ENCODE peak calls at places on chromosomes 6 and 20, in eight cellular contexts. V is HL-60, W is uterus, O is type B pancreatic cell, P is endothelial cell, C is choroid plexus epithelial cell, K is fibroblast of lung, J is AG04450. U is an unnamed sample.

GRCh38 chr6:25010917-25011625 is 75.3 kb upstream of the RIPOR2 start:
- DNase-seq in V (no peak), W (no peak), O (no peak), P (no peak), C (peak; percentile 75), K (peak; percentile 63), J (no peak), U (no peak)

GRCh38 chr6:135182120-135182992 is 1.2 kb downstream of the MYB start:
- DNase-seq in V (peak; percentile 14), W (peak; percentile 13), O (no peak), P (peak; percentile 20), C (no peak), K (peak; percentile 25), J (no peak), U (no peak)

GRCh38 chr6:138692058-138692977 is 81.3 kb upstream of the CCDC28A start:
- DNase-seq in V (no peak), W (peak; percentile 68), O (peak; percentile 81), P (peak; percentile 86), C (peak; percentile 65), K (peak; percentile 57), J (no peak), U (peak; percentile 92)

GRCh38 chr6:26420607-26421235 is 18.6 kb downstream of the BTN3A1 start:
- DNase-seq in V (peak; percentile 35), W (no peak), O (no peak), P (peak; percentile 38), C (peak; percentile 54), K (peak; percentile 48), J (no peak), U (no peak)

GRCh38 chr6:19210849-19211590 is 626.1 kb upstream of the ID4 start:
- DNase-seq in V (no peak), W (no peak), O (no peak), P (peak; percentile 50), C (no peak), K (no peak), J (no peak), U (no peak)

GRCh38 chr20:21511485-21511849 is 2.4 kb downstream of the NKX2-2 start:
- DNase-seq in V (no peak), W (no peak), O (no peak), P (no peak), C (no peak), K (no peak), J (no peak), U (no peak)

GRCh38 chr20:23244916-23245552 is 105.6 kb upstream of the NXT1 start:
- DNase-seq in V (no peak), W (no peak), O (no peak), P (no peak), C (no peak), K (no peak), J (no peak), U (no peak)

GRCh38 chr6:139540276-139540675 is 165.8 kb upstream of the CITED2 start:
- DNase-seq in V (no peak), W (no peak), O (no peak), P (no peak), C (peak; percentile 69), K (peak; percentile 71), J (no peak), U (no peak)

GRCh38 chr6:114119056-114119455 is 148.1 kb upstream of the HDAC2 start:
- DNase-seq in V (no peak), W (no peak), O (no peak), P (no peak), C (no peak), K (no peak), J (no peak), U (no peak)

GRCh38 chr20:25314497-25315417 is 66.9 kb downstream of the PYGB start:
- DNase-seq in V (no peak), W (peak; percentile 4), O (no peak), P (no peak), C (no peak), K (no peak), J (no peak), U (no peak)
- TF ChIP-seq CTCF in V (no peak), W (no peak), O (peak; percentile 30), P (no peak), C (peak; percentile 49), K (no peak), J (no peak), U (peak; percentile 20)

GRCh38 chr6:129440691-129441090 is 269.3 kb downstream of the ARHGAP18 start:
- DNase-seq in V (no peak), W (no peak), O (no peak), P (no peak), C (peak; percentile 32), K (peak; percentile 74), J (no peak), U (no peak)
- TF ChIP-seq CTCF in V (no peak), W (no peak), O (no peak), P (no peak), C (no peak), K (no peak), J (no peak), U (no peak)

GRCh38 chr6:43355862-43356590 is 13.4 kb downstream of the ZNF318 start:
- DNase-seq in V (no peak), W (no peak), O (no peak), P (no peak), C (peak; percentile 48), K (peak; percentile 17), J (no peak), U (no peak)
- TF ChIP-seq CTCF in V (peak; percentile 6), W (no peak), O (peak; percentile 24), P (no peak), C (peak; percentile 63), K (no peak), J (peak; percentile 18), U (peak; percentile 22)

DNA sequence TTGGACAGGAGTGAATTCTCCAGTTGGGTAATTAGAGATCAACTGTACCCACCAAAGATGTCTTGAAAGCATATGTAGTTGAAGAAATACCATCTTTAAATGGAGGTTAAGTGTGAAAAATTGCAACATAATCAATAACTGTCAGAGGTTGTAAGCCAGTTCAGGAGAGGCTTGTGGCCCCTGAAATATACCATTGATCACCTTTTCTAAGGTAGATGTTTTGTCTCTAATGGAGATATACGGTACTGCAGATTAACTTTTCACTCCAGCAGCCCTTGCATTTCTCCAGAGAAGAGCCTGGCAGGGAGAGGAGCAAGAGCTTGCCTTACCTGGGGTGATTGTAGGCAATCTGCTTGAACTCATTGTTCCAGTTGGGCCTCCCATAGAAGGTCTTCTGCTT is 48.8 kb downstream of the NOX3 start:
- DNase-seq in V (no peak), W (no peak), O (no peak), P (no peak), C (no peak), K (no peak), J (no peak), U (no peak)
- TF ChIP-seq CTCF in V (no peak), W (no peak), O (peak; percentile 53), P (peak; percentile 46), C (peak; percentile 4), K (no peak), J (no peak), U (no peak)

DNA sequence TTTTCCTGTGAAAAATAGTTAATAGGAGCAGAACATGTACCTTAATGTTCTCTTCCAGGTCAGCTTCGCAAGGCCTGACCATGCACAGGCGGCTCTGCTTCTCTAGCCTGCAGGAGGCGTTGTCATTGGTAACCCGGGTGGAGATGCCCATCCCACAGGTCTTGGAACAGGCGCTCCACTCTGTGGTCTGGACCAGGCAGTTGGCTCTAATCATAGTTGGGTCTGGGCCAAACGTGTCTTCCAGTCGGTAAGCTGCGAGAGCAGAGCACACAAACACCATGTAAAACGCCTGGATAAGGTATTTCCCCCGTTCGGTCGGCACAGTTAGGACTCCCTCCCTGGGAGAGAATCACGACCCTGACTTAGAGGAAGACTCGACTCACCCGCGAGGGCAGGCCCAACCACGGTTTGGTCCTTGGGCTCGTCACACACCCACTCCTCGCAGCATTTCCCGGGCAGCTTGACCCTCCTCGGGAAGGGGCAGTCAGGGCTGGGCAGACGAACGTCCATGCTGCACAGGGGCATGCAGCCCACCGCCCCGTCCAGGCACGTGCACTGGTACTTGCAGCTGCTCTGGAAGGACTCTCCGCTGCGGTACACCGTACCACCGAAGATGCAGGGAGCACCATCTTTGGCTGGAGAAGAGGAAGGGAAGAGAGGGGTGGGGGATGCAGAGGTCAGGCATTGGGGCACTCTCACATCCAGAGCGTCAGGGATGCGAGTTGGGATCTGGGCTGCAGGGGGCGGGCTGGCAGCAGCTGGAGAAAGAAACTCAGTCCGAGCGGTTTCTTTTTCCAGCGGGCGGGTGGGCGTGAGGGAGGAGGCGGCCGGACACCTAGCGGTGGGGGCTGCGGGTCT is 1.0 kb downstream of the CCN2 start:
- DNase-seq in V (no peak), W (peak; percentile 82), O (peak; percentile 84), P (peak; percentile 83), C (peak; percentile 97), K (peak; percentile 91), J (peak; percentile 87), U (peak; percentile 91)
- TF ChIP-seq CTCF in V (no peak), W (peak; percentile 62), O (peak; percentile 76), P (no peak), C (peak; percentile 70), K (peak; percentile 50), J (peak; percentile 46), U (peak; percentile 65)

DNA sequence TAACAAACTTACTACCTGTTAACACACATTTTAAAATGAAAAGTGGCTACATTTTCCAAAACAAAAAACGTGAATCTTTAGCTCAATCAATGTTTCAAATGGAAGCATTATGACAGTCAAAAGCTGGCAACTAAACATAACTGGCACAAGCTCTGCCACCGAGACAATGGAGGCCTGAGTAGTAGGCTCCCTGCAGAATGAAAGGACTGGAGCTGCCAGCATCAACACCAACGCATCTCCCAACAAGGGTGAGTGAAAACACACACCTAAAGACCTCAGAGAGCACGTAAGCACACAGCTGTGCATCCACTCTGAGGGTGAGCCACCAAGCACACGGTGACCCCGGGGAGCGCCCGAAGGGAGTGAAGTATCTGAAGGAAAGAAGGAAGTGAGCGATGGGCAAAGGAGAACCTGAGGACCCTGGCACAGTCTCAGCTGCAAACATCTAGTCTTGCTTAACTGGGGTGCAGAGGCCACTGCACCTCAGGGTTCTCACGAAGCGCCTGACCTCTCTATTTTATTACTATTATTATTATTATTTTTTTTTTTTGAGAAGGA is 1.6 kb upstream of the ADRM1 start:
- DNase-seq in V (no peak), W (no peak), O (no peak), P (no peak), C (no peak), K (no peak), J (no peak), U (no peak)
- TF ChIP-seq CTCF in V (no peak), W (no peak), O (no peak), P (no peak), C (no peak), K (no peak), J (no peak), U (no peak)

GRCh38 chr6:103153016-103153415 is 1706.7 kb downstream of the HACE1 start:
- DNase-seq in V (no peak), W (no peak), O (no peak), P (no peak), C (no peak), K (no peak), J (no peak), U (no peak)
- TF ChIP-seq CTCF in V (no peak), W (no peak), O (no peak), P (no peak), C (no peak), K (no peak), J (no peak), U (no peak)

GRCh38 chr6:44152109-44152461 is 6.5 kb upstream of the CAPN11 start:
- DNase-seq in V (no peak), W (no peak), O (no peak), P (no peak), C (no peak), K (no peak), J (no peak), U (no peak)
- TF ChIP-seq CTCF in V (no peak), W (no peak), O (no peak), P (no peak), C (no peak), K (no peak), J (no peak), U (peak; percentile 39)

GRCh38 chr6:32460528-32460927 is 20.8 kb downstream of the HLA-DRA start:
- DNase-seq in V (no peak), W (no peak), O (no peak), P (no peak), C (no peak), K (no peak), J (no peak), U (no peak)
- TF ChIP-seq CTCF in V (no peak), W (no peak), O (no peak), P (no peak), C (no peak), K (no peak), J (no peak), U (no peak)

U was measured in osteocyte.